ENCODE peak calls at places on chromosome 22, in seven cellular contexts. E is H9, S is mesendoderm, A is mesenchymal stem cell, T is IMR-90, Y is H1, N is neuronal stem cell. D is an unnamed sample.
A peak's percentile ranks its signal among the peaks of the same experiment; 100 is the strongest.

GRCh38 chr22:27062857-27063256 is 405.5 kb downstream of the MIAT start:
- DNase-seq in N (no peak), T (no peak), E (no peak), Y (no peak), S (no peak), A (no peak), D (no peak)

GRCh38 chr22:46777609-46777970 is 15.1 kb downstream of the TBC1D22A start:
- DNase-seq in E (no peak), N (no peak), S (no peak), Y (no peak), T (no peak), A (no peak), D (no peak)

GRCh38 chr22:44678245-44678979 is 23.6 kb upstream of the PRR5 start:
- DNase-seq in S (no peak), A (no peak), T (no peak), N (no peak), E (no peak), Y (no peak), D (no peak)

GRCh38 chr22:35506259-35506570 is 34.4 kb upstream of the RASD2 start:
- DNase-seq in A (peak; percentile 83), S (no peak), T (peak; percentile 62), N (no peak), Y (no peak), E (no peak), D (peak; percentile 70)

GRCh38 chr22:49629024-49629570 is 198.6 kb downstream of the BRD1 start:
- DNase-seq in A (no peak), T (no peak), E (no peak), Y (no peak), S (no peak), N (peak; percentile 12), D (no peak)

GRCh38 chr22:46537946-46538815 is 761 bp upstream of the CELSR1 start:
- DNase-seq in S (peak; percentile 48), T (peak; percentile 27), N (peak; percentile 41), Y (peak; percentile 69), E (peak; percentile 61), A (no peak), D (no peak)

GRCh38 chr22:41873391-41873790 is 40.5 kb downstream of the SREBF2 start:
- DNase-seq in A (no peak), N (no peak), Y (no peak), T (no peak), E (no peak), S (no peak), D (no peak)

GRCh38 chr22:49638001-49638400 is 189.7 kb downstream of the BRD1 start:
- DNase-seq in E (no peak), Y (no peak), N (no peak), S (no peak), A (no peak), T (no peak), D (no peak)

GRCh38 chr22:35785181-35785923 is 67.7 kb downstream of the APOL5 start:
- DNase-seq in T (no peak), N (no peak), A (peak; percentile 22), E (no peak), S (no peak), Y (no peak), D (no peak)

GRCh38 chr22:24497879-24498278 is 2.7 kb downstream of the UPB1 start:
- DNase-seq in N (no peak), E (no peak), Y (no peak), T (no peak), S (no peak), A (no peak), D (no peak)

GRCh38 chr22:44145544-44145943 is 35.2 kb upstream of the PARVG start:
- DNase-seq in A (no peak), E (no peak), S (no peak), N (no peak), T (no peak), Y (no peak), D (no peak)

GRCh38 chr22:18111759-18112330 is 1.2 kb downstream of the TUBA8 start:
- DNase-seq in A (no peak), E (no peak), T (no peak), Y (peak; percentile 51), S (no peak), N (no peak), D (no peak)

GRCh38 chr22:30614268-30614667 is 7.3 kb downstream of the TCN2 start:
- DNase-seq in E (no peak), A (no peak), Y (no peak), T (no peak), S (no peak), N (no peak), D (no peak)

GRCh38 chr22:21020802-21021429 is 6.0 kb downstream of the P2RX6 start:
- DNase-seq in N (no peak), Y (peak; percentile 73), A (peak; percentile 10), T (no peak), E (peak; percentile 74), S (peak; percentile 58), D (no peak)

GRCh38 chr22:36010913-36011312 is 17.7 kb downstream of the RBFOX2 start:
- DNase-seq in A (peak; percentile 94), N (no peak), Y (no peak), E (no peak), T (peak; percentile 92), S (no peak), D (peak; percentile 56)

GRCh38 chr22:45227645-45228400 is 12.9 kb downstream of the KIAA0930 start:
- DNase-seq in E (peak; percentile 28), Y (no peak), S (no peak), N (no peak), T (no peak), A (no peak), D (no peak)

GRCh38 chr22:26585104-26585790 is 4.7 kb downstream of the TPST2 start:
- DNase-seq in Y (no peak), A (peak; percentile 71), E (no peak), T (peak; percentile 79), N (no peak), S (no peak), D (no peak)

GRCh38 chr22:48758021-48758561 is 1069.6 kb downstream of the BRD1 start:
- DNase-seq in Y (no peak), E (peak; percentile 20), N (no peak), S (no peak), A (no peak), T (no peak), D (no peak)

GRCh38 chr22:24184057-24184798 is 2.9 kb downstream of the SUSD2 start:
- DNase-seq in A (no peak), N (no peak), S (no peak), T (no peak), Y (no peak), E (no peak), D (no peak)

GRCh38 chr22:17672417-17672991 is 33.9 kb downstream of the BCL2L13 start:
- DNase-seq in Y (no peak), S (no peak), E (no peak), A (peak; percentile 33), N (no peak), T (peak; percentile 37), D (no peak)

GRCh38 chr22:28398987-28399386 is 280.7 kb downstream of the TTC28 start:
- DNase-seq in T (peak; percentile 28), S (no peak), Y (no peak), N (no peak), A (no peak), E (no peak), D (no peak)

GRCh38 chr22:30266445-30267381 is at the start of gene OSM:
- DNase-seq in Y (no peak), N (no peak), A (no peak), T (no peak), E (no peak), S (no peak), D (no peak)

GRCh38 chr22:47631571-47632102 is 869.2 kb downstream of the TBC1D22A start:
- DNase-seq in N (no peak), Y (no peak), E (no peak), S (no peak), A (no peak), T (no peak), D (no peak)

GRCh38 chr22:50157976-50158375 is 12.6 kb upstream of the PANX2 start:
- DNase-seq in Y (no peak), E (peak; percentile 31), T (no peak), N (no peak), S (no peak), A (no peak), D (no peak)

GRCh38 chr22:28711820-28712777 is 29.5 kb downstream of the CHEK2 start:
- DNase-seq in Y (no peak), A (peak; percentile 98), S (peak; percentile 75), T (peak; percentile 97), E (no peak), N (no peak), D (peak; percentile 75)

GRCh38 chr22:35587447-35587870 is 29.7 kb downstream of the MB start:
- DNase-seq in E (no peak), S (no peak), A (no peak), T (no peak), N (no peak), Y (no peak), D (no peak)

GRCh38 chr22:39368402-39368801 is 18.6 kb downstream of the SYNGR1 start:
- DNase-seq in S (no peak), N (no peak), T (no peak), A (no peak), E (no peak), Y (no peak), D (no peak)
- H4K8ac ChIP-seq in S (no peak overlapping the region), N (no peak overlapping the region), T (no peak overlapping the region), A (no peak overlapping the region), E (no peak overlapping the region), Y (no peak overlapping the region), D (no peak overlapping the region)

DNA sequence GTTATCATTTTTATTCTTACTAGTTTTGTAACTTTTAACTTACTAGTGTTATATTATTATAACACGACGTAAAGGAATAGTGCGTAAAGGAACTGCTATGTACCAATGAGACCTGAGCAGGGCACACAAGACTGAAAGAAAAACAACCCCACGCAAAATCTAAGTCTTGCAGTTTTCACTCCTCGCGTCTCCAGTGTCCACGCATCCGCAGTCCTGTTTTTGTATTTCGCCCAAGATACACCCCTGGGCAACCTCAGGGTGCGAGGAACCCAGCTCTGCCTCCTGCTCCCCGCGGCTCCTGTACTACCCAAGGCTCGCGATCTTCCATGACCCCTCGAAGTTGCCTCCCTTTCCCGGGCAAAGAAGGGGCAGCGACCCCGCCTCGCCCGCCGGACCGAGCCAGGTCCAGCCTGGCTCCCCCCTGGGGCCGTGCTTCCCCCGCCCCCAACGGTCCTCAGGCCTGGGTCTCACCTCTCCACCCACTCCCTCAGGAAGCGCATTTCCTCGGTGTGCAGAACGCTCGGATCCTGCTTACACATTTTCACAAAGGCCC is 403 bp downstream of the ST13 start:
- DNase-seq in A (no peak), N (peak; percentile 53), Y (no peak), S (peak; percentile 52), T (peak; percentile 18), E (peak; percentile 46), D (no peak)
- H3K4me1 ChIP-seq in A (peaks cover 11% of the 10 kb centered on the region), N (peaks cover 19% of the 10 kb centered on the region), Y (no peaks in the 10 kb centered on the region), S (no peaks in the 10 kb centered on the region), T (peaks cover 9% of the 10 kb centered on the region), E (peaks cover 2% of the 10 kb centered on the region), D (peaks cover 7% of the 10 kb centered on the region)

GRCh38 chr22:33487041-33487716 is 429.0 kb upstream of the SYN3 start:
- DNase-seq in S (no peak), A (no peak), T (no peak), N (no peak), E (no peak), Y (no peak), D (no peak)
- H4K8ac ChIP-seq in S (no peak overlapping the region), A (no peak overlapping the region), T (no peak overlapping the region), N (no peak overlapping the region), E (no peak overlapping the region), Y (no peak overlapping the region), D (no peak overlapping the region)

DNA sequence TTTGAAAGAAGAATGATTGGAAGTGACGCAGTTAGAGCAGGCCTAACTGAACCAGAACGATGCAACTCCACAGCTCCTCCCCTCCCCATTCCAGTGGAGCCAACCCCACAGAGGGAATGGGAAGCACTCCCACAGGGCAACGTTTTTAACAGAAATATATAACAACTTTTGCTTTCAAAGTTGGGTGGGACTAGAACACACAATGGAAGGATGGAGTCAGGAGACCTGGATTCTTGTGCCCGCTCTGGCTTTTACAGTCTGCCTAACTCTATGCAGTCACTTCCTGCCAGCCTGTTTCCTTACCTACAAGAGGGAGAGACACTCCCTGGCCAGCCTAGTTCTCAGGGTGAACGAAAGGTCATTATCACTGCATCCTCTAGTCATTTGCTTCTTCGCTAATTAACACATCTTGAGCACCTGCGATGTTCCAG is 75.5 kb downstream of the PACSIN2 start:
- DNase-seq in N (no peak), S (peak; percentile 89), Y (no peak), E (no peak), T (no peak), A (no peak), D (no peak)
- H3K4me1 ChIP-seq in N (peaks cover 21% of the 10 kb centered on the region), S (peaks cover 8% of the 10 kb centered on the region), Y (no peaks in the 10 kb centered on the region), E (peaks cover 7% of the 10 kb centered on the region), T (peaks cover 34% of the 10 kb centered on the region), A (peaks cover 35% of the 10 kb centered on the region), D (peaks cover 12% of the 10 kb centered on the region)